ENCODE peak calls at places on chromosomes 12 and 14, in ten cellular contexts. H is lung, C is body of pancreas, V is GM06990, K is IMR-90, O is adrenal gland, Z is HCT116, S is suprapubic skin, L is neural progenitor cell, M is bronchial epithelial cell. D is an unnamed sample. For H3K27me3, the result is how much of the 10 kb centered on the place peaks cover.

GRCh38 chr14:64623576-64624165 is 73.9 kb downstream of the PPP1R36 start:
- DNase-seq in M (no peak), S (no peak), L (peak), Z (no peak), H (no peak), C (no peak), V (no peak), O (no peak), K (no peak), D (no peak)

GRCh38 chr12:26971963-26972362 is 33.7 kb downstream of the FGFR1OP2 start:
- DNase-seq in M (no peak), K (no peak), V (peak), C (no peak), L (no peak), H (no peak), O (no peak), S (no peak), Z (no peak), D (no peak)

GRCh38 chr14:91854327-91854934 is 12.9 kb downstream of the TC2N start:
- DNase-seq in L (no peak), O (no peak), V (no peak), Z (no peak), H (no peak), S (no peak), M (no peak), C (no peak), K (no peak), D (no peak)

GRCh38 chr12:127485528-127485927 is 781.4 kb upstream of the TMEM132C start:
- DNase-seq in O (peak), S (no peak), C (no peak), Z (no peak), V (no peak), K (peak), M (peak), H (no peak), L (no peak), D (peak)

GRCh38 chr14:37147310-37147875 is 25.0 kb downstream of the SLC25A21 start:
- DNase-seq in C (no peak), K (no peak), L (no peak), H (no peak), S (no peak), Z (no peak), M (no peak), V (no peak), O (no peak), D (no peak)

GRCh38 chr12:89033062-89033461 is 319.2 kb downstream of the DUSP6 start:
- DNase-seq in V (no peak), Z (no peak), C (no peak), H (no peak), O (no peak), M (no peak), K (no peak), S (no peak), L (no peak), D (no peak)

GRCh38 chr12:106633451-106633823 is 50.6 kb downstream of the RFX4 start:
- DNase-seq in Z (no peak), M (no peak), C (no peak), K (no peak), O (peak), S (no peak), V (no peak), H (no peak), L (no peak), D (no peak)

GRCh38 chr12:48121522-48121921 is 2.4 kb downstream of the PFKM start:
- DNase-seq in L (peak), O (no peak), Z (no peak), C (no peak), M (no peak), V (no peak), K (no peak), H (no peak), S (no peak), D (no peak)

GRCh38 chr14:74596747-74597456 is 15.1 kb downstream of the LTBP2 start:
- DNase-seq in H (no peak), L (no peak), C (no peak), M (no peak), K (peak), O (no peak), S (no peak), V (no peak), Z (no peak), D (no peak)

GRCh38 chr12:94768398-94769039 is 118.2 kb upstream of the TMCC3 start:
- DNase-seq in K (no peak), O (no peak), H (no peak), C (no peak), V (peak), Z (no peak), M (no peak), L (no peak), S (no peak), D (no peak)

GRCh38 chr12:42960087-42960527 is 370.6 kb upstream of the PRICKLE1 start:
- DNase-seq in L (no peak), S (no peak), C (no peak), M (peak), H (no peak), V (no peak), O (no peak), K (peak), Z (peak), D (peak)

GRCh38 chr14:100410056-100410565 is 87.0 kb downstream of the SLC25A47 start:
- DNase-seq in C (no peak), K (peak), V (no peak), Z (no peak), H (no peak), S (no peak), M (peak), L (peak), O (no peak), D (no peak)

GRCh38 chr12:113896194-113896593 is 69.9 kb downstream of the RBM19 start:
- DNase-seq in O (no peak), V (no peak), H (no peak), M (no peak), C (no peak), S (no peak), K (no peak), Z (no peak), L (peak), D (no peak)

GRCh38 chr14:54529811-54530210 is 20.1 kb downstream of the CGRRF1 start:
- DNase-seq in H (no peak), O (peak), S (no peak), Z (no peak), L (no peak), K (peak), V (no peak), M (peak), C (no peak), D (no peak)

GRCh38 chr14:32559048-32559447 is 229.9 kb downstream of the AKAP6 start:
- DNase-seq in K (peak), M (peak), H (no peak), C (no peak), V (no peak), Z (no peak), O (no peak), L (no peak), S (no peak), D (no peak)

GRCh38 chr12:116430911-116431565 is 128.1 kb upstream of the MAP1LC3B2 start:
- DNase-seq in M (no peak), K (no peak), L (no peak), S (no peak), O (no peak), V (no peak), H (no peak), Z (no peak), C (no peak), D (no peak)

GRCh38 chr12:32273712-32274111 is 125.6 kb upstream of the FGD4 start:
- DNase-seq in L (peak), K (no peak), V (peak), Z (no peak), M (no peak), H (no peak), S (no peak), C (no peak), O (no peak), D (no peak)

GRCh38 chr12:69904761-69905160 is 79.7 kb downstream of the MYRFL start:
- DNase-seq in K (peak), C (no peak), O (no peak), H (no peak), S (no peak), V (no peak), Z (no peak), L (peak), M (no peak), D (no peak)

GRCh38 chr14:104115131-104115600 is 23.2 kb upstream of the KIF26A start:
- DNase-seq in L (no peak), V (no peak), O (no peak), S (peak), K (no peak), M (no peak), C (peak), Z (no peak), H (no peak), D (no peak)
- H3K27me3 ChIP-seq in L (half or more), V (under half), O (under half), S (half or more), K (under half), M (under half), C (under half), Z (under half), H (under half), D (under half)

DNA sequence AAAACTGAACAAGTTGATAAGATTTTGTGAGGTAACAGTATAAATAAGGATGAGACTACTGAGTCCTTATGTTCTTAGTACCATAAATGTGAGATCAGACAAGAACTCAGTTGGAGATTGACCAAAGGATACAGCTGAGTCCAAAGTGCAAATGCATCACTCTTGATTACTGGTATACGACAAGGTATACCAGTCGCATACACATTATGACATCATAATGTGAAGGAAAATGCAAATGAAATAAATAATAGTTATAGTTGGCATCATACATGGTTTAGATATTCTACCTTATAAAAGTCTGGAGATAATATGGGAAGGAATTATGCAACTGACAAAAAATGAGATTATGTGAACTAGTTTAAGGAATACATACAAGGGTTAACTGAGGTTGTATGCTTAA is 476.3 kb upstream of the STXBP6 start:
- DNase-seq in V (no peak), K (no peak), H (no peak), O (no peak), Z (no peak), M (no peak), L (no peak), C (no peak), S (no peak), D (no peak)
- TF ChIP-seq CTCF in V (no peak), K (no peak), H (no peak), O (no peak), Z (no peak), M (no peak), L (no peak), C (no peak), S (no peak), D (no peak)

GRCh38 chr12:6754406-6754805 is 1.5 kb upstream of the MLF2 start:
- DNase-seq in O (no peak), C (no peak), S (no peak), L (no peak), V (no peak), Z (no peak), K (no peak), H (no peak), M (no peak), D (no peak)

GRCh38 chr12:6751767-6752166 is 1.2 kb downstream of the MLF2 start:
- DNase-seq in Z (no peak), K (no peak), M (no peak), O (no peak), C (no peak), H (no peak), S (no peak), L (no peak), V (no peak), D (no peak)

GRCh38 chr12:6752931-6753771 is at the start of gene MLF2:
- DNase-seq in V (peak), H (peak), Z (peak), K (peak), C (peak), S (peak), O (peak), L (peak), M (peak), D (peak)

GRCh38 chr12:6752181-6752930 is 585 bp downstream of the MLF2 start:
- DNase-seq in K (peak), Z (no peak), V (no peak), O (peak), S (no peak), M (peak), H (peak), L (peak), C (peak), D (no peak)

DNA sequence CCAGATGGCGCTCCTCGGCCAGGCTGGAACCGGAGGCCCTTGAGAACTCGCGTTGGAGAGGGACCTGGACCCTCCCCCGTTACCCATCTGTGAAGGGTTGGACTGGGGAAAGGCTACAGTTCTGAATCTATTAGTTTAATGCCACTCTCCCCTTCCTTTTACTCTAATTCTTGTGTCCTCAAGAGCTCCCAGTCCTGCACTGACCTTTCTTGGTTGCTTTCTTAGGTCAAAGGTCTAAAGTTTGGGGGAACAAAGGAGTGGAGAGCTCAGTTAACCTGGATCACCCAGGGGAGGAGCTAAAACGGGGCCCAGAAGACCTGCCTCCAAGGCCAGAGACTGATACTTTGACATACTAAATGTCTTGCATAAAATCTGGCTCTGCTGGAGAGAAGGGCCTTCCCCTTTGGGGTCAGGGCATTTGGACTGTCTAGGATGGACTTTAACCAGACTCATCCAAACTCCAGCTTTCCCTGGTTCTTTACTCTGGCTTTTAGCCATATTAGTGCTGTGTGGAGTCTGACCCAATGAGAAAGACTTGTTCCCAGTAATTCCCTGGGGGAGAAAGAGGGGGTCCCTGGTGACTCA is 923 bp upstream of the MLF2 start:
- DNase-seq in K (no peak), V (no peak), C (no peak), H (no peak), L (no peak), O (no peak), Z (no peak), S (no peak), M (no peak), D (no peak)
- H3K4me3 ChIP-seq in K (no peak), V (no peak), C (no peak), H (no peak), L (peak), O (no peak), Z (peak), S (peak), M (no peak), D (no peak)

GRCh38 chr12:80205960-80206359 is 106.6 kb downstream of the OTOGL start:
- DNase-seq in V (no peak), H (no peak), O (no peak), K (no peak), S (no peak), Z (no peak), C (no peak), L (no peak), M (no peak), D (no peak)
- H3K27me3 ChIP-seq in V (under half), H (under half), O (under half), K (under half), S (under half), Z (under half), C (under half), L (under half), M (under half), D (under half)

DNA sequence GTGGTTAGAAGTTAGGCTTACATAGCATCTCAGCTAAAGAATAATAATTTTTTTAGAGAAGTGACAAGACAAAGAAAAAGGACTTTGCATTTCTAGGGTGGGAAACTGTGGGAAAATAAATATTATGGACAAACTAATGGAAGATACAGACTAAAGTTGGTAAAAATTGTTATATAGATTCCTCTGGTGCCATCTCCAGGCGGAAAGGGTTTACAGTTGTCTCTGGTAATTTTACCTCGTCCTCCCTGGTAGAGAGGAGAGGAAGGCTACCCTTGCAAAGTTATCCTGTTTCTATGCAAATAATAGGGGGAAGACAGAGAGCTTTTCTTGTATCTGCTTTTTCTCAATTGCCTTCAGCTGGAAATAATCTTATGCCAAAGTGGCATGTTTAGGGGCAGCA is 5.2 kb downstream of the OR11G2 start:
- DNase-seq in O (no peak), Z (no peak), S (no peak), H (no peak), C (no peak), V (no peak), K (no peak), L (no peak), M (no peak), D (no peak)
- TF ChIP-seq CTCF in O (peak), Z (peak), S (no peak), H (no peak), C (no peak), V (no peak), K (no peak), L (no peak), M (no peak), D (no peak)

DNA sequence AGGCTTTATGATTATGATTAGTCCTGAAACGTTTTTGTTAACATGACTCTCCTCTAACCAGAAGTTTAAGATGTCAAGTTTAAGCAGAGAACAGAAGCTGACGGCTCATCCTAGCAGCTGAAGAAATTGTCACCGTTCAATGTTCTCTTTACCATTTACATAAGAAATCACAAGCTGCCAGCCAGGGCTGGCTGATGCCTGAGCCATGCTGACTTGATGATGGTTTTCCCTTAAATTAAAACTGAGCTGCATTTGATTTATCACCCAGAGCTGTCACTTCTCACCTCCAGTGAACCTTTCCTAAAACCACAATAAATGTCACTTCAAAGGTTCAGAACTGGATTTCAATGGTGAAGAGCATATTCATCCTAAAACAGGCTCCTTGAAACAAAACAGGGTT is 153.6 kb downstream of the KTN1 start:
- DNase-seq in C (no peak), V (no peak), K (no peak), S (no peak), L (no peak), H (no peak), Z (no peak), O (no peak), M (no peak), D (no peak)
- H3K4me3 ChIP-seq in C (no peak), V (no peak), K (no peak), S (no peak), L (no peak), H (no peak), Z (no peak), O (no peak), M (no peak), D (no peak)